ENCODE peak calls at places on chromosomes 13 and 19, in seven cellular contexts. One of them, this sample, is unnamed.

GRCh38 chr19:13401388-13401787 is 104.9 kb downstream of the CACNA1A start:
- DNase-seq in stimulated activated CD4-positive, alpha-beta T cell treated with anti-CD3 and anti-CD28 coated beads, Interleukin-2, amount 100 ng/mL, for 48 hours: no peak
- DNase-seq in NCI-H187 treated with DMSO at 0.1 percent for 48 hours: no peak
- DNase-seq in activated CD4-positive, CD25-positive, alpha-beta regulatory T cell treated with anti-CD3 and anti-CD28 coated beads, Interleukin-2, amount 50 U/mL, for 16 hours: no peak
- DNase-seq in MM.1S: no peak
- DNase-seq in activated CD4-positive, alpha-beta T cell treated with anti-CD3 and anti-CD28 coated beads for 24 hours: no peak
- DNase-seq in iris pigment epithelial cell: peak; percentile 74
- DNase-seq in this sample: no peak

GRCh38 chr13:33537691-33538090 is 252.1 kb upstream of the STARD13 start:
- DNase-seq in activated CD4-positive, CD25-positive, alpha-beta regulatory T cell treated with anti-CD3 and anti-CD28 coated beads, Interleukin-2, amount 50 U/mL, for 16 hours: no peak
- DNase-seq in stimulated activated CD4-positive, alpha-beta T cell treated with anti-CD3 and anti-CD28 coated beads, Interleukin-2, amount 100 ng/mL, for 48 hours: no peak
- DNase-seq in iris pigment epithelial cell: peak; percentile 54
- DNase-seq in activated CD4-positive, alpha-beta T cell treated with anti-CD3 and anti-CD28 coated beads for 24 hours: no peak
- DNase-seq in MM.1S: no peak
- DNase-seq in NCI-H187 treated with DMSO at 0.1 percent for 48 hours: no peak
- DNase-seq in this sample: no peak

GRCh38 chr13:51221674-51222509 is at the start of gene FAM124A:
- DNase-seq in activated CD4-positive, alpha-beta T cell treated with anti-CD3 and anti-CD28 coated beads for 24 hours: peak; percentile 26
- DNase-seq in iris pigment epithelial cell: peak; percentile 23
- DNase-seq in activated CD4-positive, CD25-positive, alpha-beta regulatory T cell treated with anti-CD3 and anti-CD28 coated beads, Interleukin-2, amount 50 U/mL, for 16 hours: no peak
- DNase-seq in NCI-H187 treated with DMSO at 0.1 percent for 48 hours: no peak
- DNase-seq in MM.1S: peak; percentile 39
- DNase-seq in stimulated activated CD4-positive, alpha-beta T cell treated with anti-CD3 and anti-CD28 coated beads, Interleukin-2, amount 100 ng/mL, for 48 hours: peak; percentile 64
- DNase-seq in this sample: peak; percentile 67

GRCh38 chr13:62250501-62251175 is 835.0 kb upstream of the PCDH20 start:
- DNase-seq in NCI-H187 treated with DMSO at 0.1 percent for 48 hours: no peak
- DNase-seq in activated CD4-positive, alpha-beta T cell treated with anti-CD3 and anti-CD28 coated beads for 24 hours: no peak
- DNase-seq in MM.1S: no peak
- DNase-seq in iris pigment epithelial cell: no peak
- DNase-seq in activated CD4-positive, CD25-positive, alpha-beta regulatory T cell treated with anti-CD3 and anti-CD28 coated beads, Interleukin-2, amount 50 U/mL, for 16 hours: no peak
- DNase-seq in stimulated activated CD4-positive, alpha-beta T cell treated with anti-CD3 and anti-CD28 coated beads, Interleukin-2, amount 100 ng/mL, for 48 hours: no peak
- DNase-seq in this sample: no peak

GRCh38 chr19:10424011-10424637 is 3.8 kb downstream of the PDE4A start:
- DNase-seq in activated CD4-positive, CD25-positive, alpha-beta regulatory T cell treated with anti-CD3 and anti-CD28 coated beads, Interleukin-2, amount 50 U/mL, for 16 hours: no peak
- DNase-seq in NCI-H187 treated with DMSO at 0.1 percent for 48 hours: no peak
- DNase-seq in stimulated activated CD4-positive, alpha-beta T cell treated with anti-CD3 and anti-CD28 coated beads, Interleukin-2, amount 100 ng/mL, for 48 hours: peak; percentile 68
- DNase-seq in iris pigment epithelial cell: peak; percentile 58
- DNase-seq in MM.1S: peak; percentile 61
- DNase-seq in activated CD4-positive, alpha-beta T cell treated with anti-CD3 and anti-CD28 coated beads for 24 hours: peak; percentile 59
- DNase-seq in this sample: peak; percentile 82

GRCh38 chr19:51194527-51195315 is 30.2 kb upstream of the CD33 start:
- DNase-seq in iris pigment epithelial cell: no peak
- DNase-seq in MM.1S: no peak
- DNase-seq in stimulated activated CD4-positive, alpha-beta T cell treated with anti-CD3 and anti-CD28 coated beads, Interleukin-2, amount 100 ng/mL, for 48 hours: no peak
- DNase-seq in NCI-H187 treated with DMSO at 0.1 percent for 48 hours: no peak
- DNase-seq in activated CD4-positive, CD25-positive, alpha-beta regulatory T cell treated with anti-CD3 and anti-CD28 coated beads, Interleukin-2, amount 50 U/mL, for 16 hours: no peak
- DNase-seq in activated CD4-positive, alpha-beta T cell treated with anti-CD3 and anti-CD28 coated beads for 24 hours: no peak
- DNase-seq in this sample: no peak

GRCh38 chr13:107545946-107546502 is 669.3 kb downstream of the LIG4 start:
- DNase-seq in stimulated activated CD4-positive, alpha-beta T cell treated with anti-CD3 and anti-CD28 coated beads, Interleukin-2, amount 100 ng/mL, for 48 hours: no peak
- DNase-seq in MM.1S: no peak
- DNase-seq in activated CD4-positive, alpha-beta T cell treated with anti-CD3 and anti-CD28 coated beads for 24 hours: no peak
- DNase-seq in iris pigment epithelial cell: no peak
- DNase-seq in activated CD4-positive, CD25-positive, alpha-beta regulatory T cell treated with anti-CD3 and anti-CD28 coated beads, Interleukin-2, amount 50 U/mL, for 16 hours: no peak
- DNase-seq in NCI-H187 treated with DMSO at 0.1 percent for 48 hours: peak; percentile 70
- DNase-seq in this sample: no peak

GRCh38 chr13:31200636-31200970 is 828 bp downstream of the B3GLCT start:
- DNase-seq in activated CD4-positive, alpha-beta T cell treated with anti-CD3 and anti-CD28 coated beads for 24 hours: no peak
- DNase-seq in MM.1S: peak; percentile 18
- DNase-seq in iris pigment epithelial cell: peak; percentile 20
- DNase-seq in stimulated activated CD4-positive, alpha-beta T cell treated with anti-CD3 and anti-CD28 coated beads, Interleukin-2, amount 100 ng/mL, for 48 hours: peak; percentile 29
- DNase-seq in activated CD4-positive, CD25-positive, alpha-beta regulatory T cell treated with anti-CD3 and anti-CD28 coated beads, Interleukin-2, amount 50 U/mL, for 16 hours: peak; percentile 4
- DNase-seq in NCI-H187 treated with DMSO at 0.1 percent for 48 hours: no peak
- DNase-seq in this sample: peak; percentile 63

GRCh38 chr13:112451512-112452379 is 75.6 kb downstream of the SPACA7 start:
- DNase-seq in activated CD4-positive, CD25-positive, alpha-beta regulatory T cell treated with anti-CD3 and anti-CD28 coated beads, Interleukin-2, amount 50 U/mL, for 16 hours: no peak
- DNase-seq in MM.1S: no peak
- DNase-seq in iris pigment epithelial cell: no peak
- DNase-seq in stimulated activated CD4-positive, alpha-beta T cell treated with anti-CD3 and anti-CD28 coated beads, Interleukin-2, amount 100 ng/mL, for 48 hours: no peak
- DNase-seq in activated CD4-positive, alpha-beta T cell treated with anti-CD3 and anti-CD28 coated beads for 24 hours: no peak
- DNase-seq in NCI-H187 treated with DMSO at 0.1 percent for 48 hours: no peak
- DNase-seq in this sample: no peak

GRCh38 chr19:6298413-6298812 is 18.6 kb upstream of the MLLT1 start:
- DNase-seq in stimulated activated CD4-positive, alpha-beta T cell treated with anti-CD3 and anti-CD28 coated beads, Interleukin-2, amount 100 ng/mL, for 48 hours: no peak
- DNase-seq in MM.1S: no peak
- DNase-seq in NCI-H187 treated with DMSO at 0.1 percent for 48 hours: no peak
- DNase-seq in activated CD4-positive, alpha-beta T cell treated with anti-CD3 and anti-CD28 coated beads for 24 hours: no peak
- DNase-seq in activated CD4-positive, CD25-positive, alpha-beta regulatory T cell treated with anti-CD3 and anti-CD28 coated beads, Interleukin-2, amount 50 U/mL, for 16 hours: no peak
- DNase-seq in iris pigment epithelial cell: no peak
- DNase-seq in this sample: no peak

GRCh38 chr19:54684537-54684936 is 21.8 kb downstream of the LILRB4 start:
- DNase-seq in MM.1S: peak; percentile 76
- DNase-seq in stimulated activated CD4-positive, alpha-beta T cell treated with anti-CD3 and anti-CD28 coated beads, Interleukin-2, amount 100 ng/mL, for 48 hours: no peak
- DNase-seq in activated CD4-positive, CD25-positive, alpha-beta regulatory T cell treated with anti-CD3 and anti-CD28 coated beads, Interleukin-2, amount 50 U/mL, for 16 hours: no peak
- DNase-seq in activated CD4-positive, alpha-beta T cell treated with anti-CD3 and anti-CD28 coated beads for 24 hours: no peak
- DNase-seq in NCI-H187 treated with DMSO at 0.1 percent for 48 hours: no peak
- DNase-seq in iris pigment epithelial cell: peak; percentile 33
- DNase-seq in this sample: no peak

GRCh38 chr13:75486146-75486545 is 4.2 kb upstream of the TBC1D4 start:
- DNase-seq in MM.1S: no peak
- DNase-seq in iris pigment epithelial cell: no peak
- DNase-seq in activated CD4-positive, CD25-positive, alpha-beta regulatory T cell treated with anti-CD3 and anti-CD28 coated beads, Interleukin-2, amount 50 U/mL, for 16 hours: no peak
- DNase-seq in stimulated activated CD4-positive, alpha-beta T cell treated with anti-CD3 and anti-CD28 coated beads, Interleukin-2, amount 100 ng/mL, for 48 hours: no peak
- DNase-seq in NCI-H187 treated with DMSO at 0.1 percent for 48 hours: no peak
- DNase-seq in activated CD4-positive, alpha-beta T cell treated with anti-CD3 and anti-CD28 coated beads for 24 hours: no peak
- DNase-seq in this sample: no peak

GRCh38 chr19:31676271-31677004 is 327.2 kb upstream of the TSHZ3 start:
- DNase-seq in activated CD4-positive, CD25-positive, alpha-beta regulatory T cell treated with anti-CD3 and anti-CD28 coated beads, Interleukin-2, amount 50 U/mL, for 16 hours: no peak
- DNase-seq in iris pigment epithelial cell: no peak
- DNase-seq in NCI-H187 treated with DMSO at 0.1 percent for 48 hours: no peak
- DNase-seq in MM.1S: peak; percentile 43
- DNase-seq in activated CD4-positive, alpha-beta T cell treated with anti-CD3 and anti-CD28 coated beads for 24 hours: no peak
- DNase-seq in stimulated activated CD4-positive, alpha-beta T cell treated with anti-CD3 and anti-CD28 coated beads, Interleukin-2, amount 100 ng/mL, for 48 hours: no peak
- DNase-seq in this sample: no peak

GRCh38 chr13:43908156-43909126 is 28.7 kb downstream of the LACC1 start:
- DNase-seq in NCI-H187 treated with DMSO at 0.1 percent for 48 hours: no peak
- DNase-seq in activated CD4-positive, CD25-positive, alpha-beta regulatory T cell treated with anti-CD3 and anti-CD28 coated beads, Interleukin-2, amount 50 U/mL, for 16 hours: no peak
- DNase-seq in stimulated activated CD4-positive, alpha-beta T cell treated with anti-CD3 and anti-CD28 coated beads, Interleukin-2, amount 100 ng/mL, for 48 hours: no peak
- DNase-seq in MM.1S: peak; percentile 12
- DNase-seq in activated CD4-positive, alpha-beta T cell treated with anti-CD3 and anti-CD28 coated beads for 24 hours: no peak
- DNase-seq in iris pigment epithelial cell: peak; percentile 73
- DNase-seq in this sample: no peak

GRCh38 chr13:66994498-66995365 is 235.4 kb downstream of the PCDH9 start:
- DNase-seq in stimulated activated CD4-positive, alpha-beta T cell treated with anti-CD3 and anti-CD28 coated beads, Interleukin-2, amount 100 ng/mL, for 48 hours: no peak
- DNase-seq in activated CD4-positive, CD25-positive, alpha-beta regulatory T cell treated with anti-CD3 and anti-CD28 coated beads, Interleukin-2, amount 50 U/mL, for 16 hours: no peak
- DNase-seq in NCI-H187 treated with DMSO at 0.1 percent for 48 hours: peak; percentile 24
- DNase-seq in activated CD4-positive, alpha-beta T cell treated with anti-CD3 and anti-CD28 coated beads for 24 hours: no peak
- DNase-seq in iris pigment epithelial cell: no peak
- DNase-seq in MM.1S: peak; percentile 31
- DNase-seq in this sample: no peak

GRCh38 chr19:58559275-58560006 is 1.0 kb upstream of the UBE2M start:
- DNase-seq in activated CD4-positive, alpha-beta T cell treated with anti-CD3 and anti-CD28 coated beads for 24 hours: peak; percentile 53
- DNase-seq in iris pigment epithelial cell: peak; percentile 90
- DNase-seq in MM.1S: peak; percentile 94
- DNase-seq in activated CD4-positive, CD25-positive, alpha-beta regulatory T cell treated with anti-CD3 and anti-CD28 coated beads, Interleukin-2, amount 50 U/mL, for 16 hours: no peak
- DNase-seq in stimulated activated CD4-positive, alpha-beta T cell treated with anti-CD3 and anti-CD28 coated beads, Interleukin-2, amount 100 ng/mL, for 48 hours: peak; percentile 70
- DNase-seq in NCI-H187 treated with DMSO at 0.1 percent for 48 hours: no peak
- DNase-seq in this sample: peak; percentile 95

GRCh38 chr13:109274188-109274821 is 512.1 kb downstream of the IRS2 start:
- DNase-seq in stimulated activated CD4-positive, alpha-beta T cell treated with anti-CD3 and anti-CD28 coated beads, Interleukin-2, amount 100 ng/mL, for 48 hours: no peak
- DNase-seq in iris pigment epithelial cell: peak; percentile 93
- DNase-seq in MM.1S: no peak
- DNase-seq in activated CD4-positive, alpha-beta T cell treated with anti-CD3 and anti-CD28 coated beads for 24 hours: no peak
- DNase-seq in activated CD4-positive, CD25-positive, alpha-beta regulatory T cell treated with anti-CD3 and anti-CD28 coated beads, Interleukin-2, amount 50 U/mL, for 16 hours: no peak
- DNase-seq in NCI-H187 treated with DMSO at 0.1 percent for 48 hours: no peak
- DNase-seq in this sample: peak; percentile 38

GRCh38 chr13:110017379-110017778 is 231.0 kb upstream of the IRS2 start:
- DNase-seq in iris pigment epithelial cell: peak; percentile 83
- DNase-seq in activated CD4-positive, CD25-positive, alpha-beta regulatory T cell treated with anti-CD3 and anti-CD28 coated beads, Interleukin-2, amount 50 U/mL, for 16 hours: no peak
- DNase-seq in NCI-H187 treated with DMSO at 0.1 percent for 48 hours: no peak
- DNase-seq in MM.1S: no peak
- DNase-seq in activated CD4-positive, alpha-beta T cell treated with anti-CD3 and anti-CD28 coated beads for 24 hours: no peak
- DNase-seq in stimulated activated CD4-positive, alpha-beta T cell treated with anti-CD3 and anti-CD28 coated beads, Interleukin-2, amount 100 ng/mL, for 48 hours: no peak
- DNase-seq in this sample: no peak

GRCh38 chr19:36030264-36031148 is 2.2 kb downstream of the CLIP3 start:
- DNase-seq in stimulated activated CD4-positive, alpha-beta T cell treated with anti-CD3 and anti-CD28 coated beads, Interleukin-2, amount 100 ng/mL, for 48 hours: no peak
- DNase-seq in iris pigment epithelial cell: no peak
- DNase-seq in MM.1S: peak; percentile 45
- DNase-seq in activated CD4-positive, CD25-positive, alpha-beta regulatory T cell treated with anti-CD3 and anti-CD28 coated beads, Interleukin-2, amount 50 U/mL, for 16 hours: no peak
- DNase-seq in activated CD4-positive, alpha-beta T cell treated with anti-CD3 and anti-CD28 coated beads for 24 hours: no peak
- DNase-seq in NCI-H187 treated with DMSO at 0.1 percent for 48 hours: no peak
- DNase-seq in this sample: no peak

GRCh38 chr13:51495300-51495699 is 42.5 kb upstream of the INTS6 start:
- DNase-seq in activated CD4-positive, alpha-beta T cell treated with anti-CD3 and anti-CD28 coated beads for 24 hours: no peak
- DNase-seq in MM.1S: no peak
- DNase-seq in stimulated activated CD4-positive, alpha-beta T cell treated with anti-CD3 and anti-CD28 coated beads, Interleukin-2, amount 100 ng/mL, for 48 hours: no peak
- DNase-seq in activated CD4-positive, CD25-positive, alpha-beta regulatory T cell treated with anti-CD3 and anti-CD28 coated beads, Interleukin-2, amount 50 U/mL, for 16 hours: no peak
- DNase-seq in NCI-H187 treated with DMSO at 0.1 percent for 48 hours: no peak
- DNase-seq in iris pigment epithelial cell: no peak
- DNase-seq in this sample: no peak

GRCh38 chr13:39259371-39259770 is 221.1 kb downstream of the NHLRC3 start:
- DNase-seq in iris pigment epithelial cell: no peak
- DNase-seq in NCI-H187 treated with DMSO at 0.1 percent for 48 hours: no peak
- DNase-seq in activated CD4-positive, CD25-positive, alpha-beta regulatory T cell treated with anti-CD3 and anti-CD28 coated beads, Interleukin-2, amount 50 U/mL, for 16 hours: no peak
- DNase-seq in activated CD4-positive, alpha-beta T cell treated with anti-CD3 and anti-CD28 coated beads for 24 hours: no peak
- DNase-seq in stimulated activated CD4-positive, alpha-beta T cell treated with anti-CD3 and anti-CD28 coated beads, Interleukin-2, amount 100 ng/mL, for 48 hours: no peak
- DNase-seq in MM.1S: no peak
- DNase-seq in this sample: no peak

GRCh38 chr13:64767054-64767453 is 2463.1 kb downstream of the PCDH9 start:
- DNase-seq in activated CD4-positive, alpha-beta T cell treated with anti-CD3 and anti-CD28 coated beads for 24 hours: no peak
- DNase-seq in MM.1S: no peak
- DNase-seq in iris pigment epithelial cell: no peak
- DNase-seq in NCI-H187 treated with DMSO at 0.1 percent for 48 hours: no peak
- DNase-seq in activated CD4-positive, CD25-positive, alpha-beta regulatory T cell treated with anti-CD3 and anti-CD28 coated beads, Interleukin-2, amount 50 U/mL, for 16 hours: no peak
- DNase-seq in stimulated activated CD4-positive, alpha-beta T cell treated with anti-CD3 and anti-CD28 coated beads, Interleukin-2, amount 100 ng/mL, for 48 hours: no peak
- DNase-seq in this sample: no peak

GRCh38 chr13:40779049-40779448 is 8.1 kb upstream of the MRPS31 start:
- DNase-seq in MM.1S: no peak
- DNase-seq in stimulated activated CD4-positive, alpha-beta T cell treated with anti-CD3 and anti-CD28 coated beads, Interleukin-2, amount 100 ng/mL, for 48 hours: no peak
- DNase-seq in NCI-H187 treated with DMSO at 0.1 percent for 48 hours: no peak
- DNase-seq in iris pigment epithelial cell: no peak
- DNase-seq in activated CD4-positive, alpha-beta T cell treated with anti-CD3 and anti-CD28 coated beads for 24 hours: no peak
- DNase-seq in activated CD4-positive, CD25-positive, alpha-beta regulatory T cell treated with anti-CD3 and anti-CD28 coated beads, Interleukin-2, amount 50 U/mL, for 16 hours: no peak
- DNase-seq in this sample: no peak

GRCh38 chr13:110774051-110774450 is 60.6 kb downstream of the ING1 start:
- DNase-seq in stimulated activated CD4-positive, alpha-beta T cell treated with anti-CD3 and anti-CD28 coated beads, Interleukin-2, amount 100 ng/mL, for 48 hours: no peak
- DNase-seq in activated CD4-positive, alpha-beta T cell treated with anti-CD3 and anti-CD28 coated beads for 24 hours: no peak
- DNase-seq in activated CD4-positive, CD25-positive, alpha-beta regulatory T cell treated with anti-CD3 and anti-CD28 coated beads, Interleukin-2, amount 50 U/mL, for 16 hours: no peak
- DNase-seq in NCI-H187 treated with DMSO at 0.1 percent for 48 hours: no peak
- DNase-seq in iris pigment epithelial cell: no peak
- DNase-seq in MM.1S: no peak
- DNase-seq in this sample: no peak

GRCh38 chr19:15180451-15181390 is 20.1 kb downstream of the NOTCH3 start:
- DNase-seq in MM.1S: no peak
- DNase-seq in stimulated activated CD4-positive, alpha-beta T cell treated with anti-CD3 and anti-CD28 coated beads, Interleukin-2, amount 100 ng/mL, for 48 hours: no peak
- DNase-seq in activated CD4-positive, CD25-positive, alpha-beta regulatory T cell treated with anti-CD3 and anti-CD28 coated beads, Interleukin-2, amount 50 U/mL, for 16 hours: no peak
- DNase-seq in iris pigment epithelial cell: no peak
- DNase-seq in NCI-H187 treated with DMSO at 0.1 percent for 48 hours: peak; percentile 26
- DNase-seq in activated CD4-positive, alpha-beta T cell treated with anti-CD3 and anti-CD28 coated beads for 24 hours: no peak
- DNase-seq in this sample: peak; percentile 45

GRCh38 chr19:16442386-16443276 is 29.1 kb downstream of the EPS15L1 start:
- DNase-seq in MM.1S: no peak
- DNase-seq in activated CD4-positive, CD25-positive, alpha-beta regulatory T cell treated with anti-CD3 and anti-CD28 coated beads, Interleukin-2, amount 50 U/mL, for 16 hours: no peak
- DNase-seq in stimulated activated CD4-positive, alpha-beta T cell treated with anti-CD3 and anti-CD28 coated beads, Interleukin-2, amount 100 ng/mL, for 48 hours: no peak
- DNase-seq in iris pigment epithelial cell: no peak
- DNase-seq in activated CD4-positive, alpha-beta T cell treated with anti-CD3 and anti-CD28 coated beads for 24 hours: no peak
- DNase-seq in NCI-H187 treated with DMSO at 0.1 percent for 48 hours: no peak
- DNase-seq in this sample: peak; percentile 59

GRCh38 chr19:40774916-40775631 is at the start of gene MIA:
- DNase-seq in MM.1S: no peak
- DNase-seq in iris pigment epithelial cell: no peak
- DNase-seq in stimulated activated CD4-positive, alpha-beta T cell treated with anti-CD3 and anti-CD28 coated beads, Interleukin-2, amount 100 ng/mL, for 48 hours: no peak
- DNase-seq in activated CD4-positive, CD25-positive, alpha-beta regulatory T cell treated with anti-CD3 and anti-CD28 coated beads, Interleukin-2, amount 50 U/mL, for 16 hours: no peak
- DNase-seq in activated CD4-positive, alpha-beta T cell treated with anti-CD3 and anti-CD28 coated beads for 24 hours: no peak
- DNase-seq in NCI-H187 treated with DMSO at 0.1 percent for 48 hours: no peak
- DNase-seq in this sample: no peak

GRCh38 chr19:12035220-12036172 is at the start of gene ZNF433:
- DNase-seq in stimulated activated CD4-positive, alpha-beta T cell treated with anti-CD3 and anti-CD28 coated beads, Interleukin-2, amount 100 ng/mL, for 48 hours: peak; percentile 61
- DNase-seq in iris pigment epithelial cell: peak; percentile 87
- DNase-seq in activated CD4-positive, alpha-beta T cell treated with anti-CD3 and anti-CD28 coated beads for 24 hours: peak; percentile 42
- DNase-seq in NCI-H187 treated with DMSO at 0.1 percent for 48 hours: no peak
- DNase-seq in activated CD4-positive, CD25-positive, alpha-beta regulatory T cell treated with anti-CD3 and anti-CD28 coated beads, Interleukin-2, amount 50 U/mL, for 16 hours: peak; percentile 27
- DNase-seq in MM.1S: peak; percentile 73
- DNase-seq in this sample: peak; percentile 96

GRCh38 chr13:98976338-98976737 is 1.5 kb downstream of the DOCK9 start:
- DNase-seq in iris pigment epithelial cell: peak; percentile 77
- DNase-seq in stimulated activated CD4-positive, alpha-beta T cell treated with anti-CD3 and anti-CD28 coated beads, Interleukin-2, amount 100 ng/mL, for 48 hours: no peak
- DNase-seq in activated CD4-positive, CD25-positive, alpha-beta regulatory T cell treated with anti-CD3 and anti-CD28 coated beads, Interleukin-2, amount 50 U/mL, for 16 hours: no peak
- DNase-seq in MM.1S: no peak
- DNase-seq in NCI-H187 treated with DMSO at 0.1 percent for 48 hours: no peak
- DNase-seq in activated CD4-positive, alpha-beta T cell treated with anti-CD3 and anti-CD28 coated beads for 24 hours: no peak
- DNase-seq in this sample: no peak

GRCh38 chr19:49555600-49556411 is 24.6 kb downstream of the NOSIP start:
- DNase-seq in activated CD4-positive, CD25-positive, alpha-beta regulatory T cell treated with anti-CD3 and anti-CD28 coated beads, Interleukin-2, amount 50 U/mL, for 16 hours: no peak
- DNase-seq in stimulated activated CD4-positive, alpha-beta T cell treated with anti-CD3 and anti-CD28 coated beads, Interleukin-2, amount 100 ng/mL, for 48 hours: no peak
- DNase-seq in NCI-H187 treated with DMSO at 0.1 percent for 48 hours: peak; percentile 62
- DNase-seq in MM.1S: no peak
- DNase-seq in activated CD4-positive, alpha-beta T cell treated with anti-CD3 and anti-CD28 coated beads for 24 hours: no peak
- DNase-seq in iris pigment epithelial cell: peak; percentile 51
- DNase-seq in this sample: peak; percentile 68

GRCh38 chr19:46080561-46080960 is 39.8 kb upstream of the IGFL4 start:
- DNase-seq in NCI-H187 treated with DMSO at 0.1 percent for 48 hours: no peak
- DNase-seq in iris pigment epithelial cell: peak; percentile 92
- DNase-seq in activated CD4-positive, CD25-positive, alpha-beta regulatory T cell treated with anti-CD3 and anti-CD28 coated beads, Interleukin-2, amount 50 U/mL, for 16 hours: no peak
- DNase-seq in stimulated activated CD4-positive, alpha-beta T cell treated with anti-CD3 and anti-CD28 coated beads, Interleukin-2, amount 100 ng/mL, for 48 hours: no peak
- DNase-seq in MM.1S: no peak
- DNase-seq in activated CD4-positive, alpha-beta T cell treated with anti-CD3 and anti-CD28 coated beads for 24 hours: no peak
- DNase-seq in this sample: peak; percentile 22

GRCh38 chr13:45995245-45995644 is 57.3 kb downstream of the ZC3H13 start:
- DNase-seq in iris pigment epithelial cell: no peak
- DNase-seq in activated CD4-positive, CD25-positive, alpha-beta regulatory T cell treated with anti-CD3 and anti-CD28 coated beads, Interleukin-2, amount 50 U/mL, for 16 hours: no peak
- DNase-seq in MM.1S: no peak
- DNase-seq in stimulated activated CD4-positive, alpha-beta T cell treated with anti-CD3 and anti-CD28 coated beads, Interleukin-2, amount 100 ng/mL, for 48 hours: no peak
- DNase-seq in activated CD4-positive, alpha-beta T cell treated with anti-CD3 and anti-CD28 coated beads for 24 hours: no peak
- DNase-seq in NCI-H187 treated with DMSO at 0.1 percent for 48 hours: no peak
- DNase-seq in this sample: no peak

GRCh38 chr19:35150445-35150844 is 4.1 kb upstream of the FXYD5 start:
- DNase-seq in activated CD4-positive, CD25-positive, alpha-beta regulatory T cell treated with anti-CD3 and anti-CD28 coated beads, Interleukin-2, amount 50 U/mL, for 16 hours: no peak
- DNase-seq in MM.1S: no peak
- DNase-seq in stimulated activated CD4-positive, alpha-beta T cell treated with anti-CD3 and anti-CD28 coated beads, Interleukin-2, amount 100 ng/mL, for 48 hours: no peak
- DNase-seq in activated CD4-positive, alpha-beta T cell treated with anti-CD3 and anti-CD28 coated beads for 24 hours: no peak
- DNase-seq in NCI-H187 treated with DMSO at 0.1 percent for 48 hours: no peak
- DNase-seq in iris pigment epithelial cell: no peak
- DNase-seq in this sample: no peak

GRCh38 chr13:30679483-30680330 is 55.6 kb upstream of the ALOX5AP start:
- DNase-seq in activated CD4-positive, CD25-positive, alpha-beta regulatory T cell treated with anti-CD3 and anti-CD28 coated beads, Interleukin-2, amount 50 U/mL, for 16 hours: no peak
- DNase-seq in NCI-H187 treated with DMSO at 0.1 percent for 48 hours: no peak
- DNase-seq in stimulated activated CD4-positive, alpha-beta T cell treated with anti-CD3 and anti-CD28 coated beads, Interleukin-2, amount 100 ng/mL, for 48 hours: no peak
- DNase-seq in iris pigment epithelial cell: peak; percentile 52
- DNase-seq in MM.1S: peak; percentile 35
- DNase-seq in activated CD4-positive, alpha-beta T cell treated with anti-CD3 and anti-CD28 coated beads for 24 hours: no peak
- DNase-seq in this sample: no peak

This sample was measured in left cardiac atrium.